ENCODE peak calls at places on chromosomes 2 and 18, in ten cellular contexts. One of them, this sample, is unnamed.

GRCh38 chr2:16413947-16414346 is 251.7 kb downstream of the CYRIA start:
- DNase-seq in AG09309: no peak
- DNase-seq in A549: no peak
- DNase-seq in activated T-cell treated with anti-CD3 and anti-CD28 coated beads, Interleukin-2, amount 50 U/mL, for 4 hours: no peak
- DNase-seq in KBM-7: no peak
- DNase-seq in stimulated activated CD4-positive, alpha-beta T cell treated with anti-CD3 and anti-CD28 coated beads, Interleukin-15, amount 100 ng/mL, for 1 hour: no peak
- DNase-seq in tibial artery: no peak
- DNase-seq in skeletal muscle cell: no peak
- DNase-seq in GM23338: no peak
- DNase-seq in myocyte: no peak
- DNase-seq in this sample: no peak

GRCh38 chr2:154490540-154490939 is 208.0 kb upstream of the KCNJ3 start:
- DNase-seq in AG09309: no peak
- DNase-seq in A549: no peak
- DNase-seq in activated T-cell treated with anti-CD3 and anti-CD28 coated beads, Interleukin-2, amount 50 U/mL, for 4 hours: no peak
- DNase-seq in KBM-7: no peak
- DNase-seq in stimulated activated CD4-positive, alpha-beta T cell treated with anti-CD3 and anti-CD28 coated beads, Interleukin-15, amount 100 ng/mL, for 1 hour: no peak
- DNase-seq in tibial artery: no peak
- DNase-seq in skeletal muscle cell: no peak
- DNase-seq in GM23338: no peak
- DNase-seq in myocyte: no peak
- DNase-seq in this sample: no peak

GRCh38 chr18:78420116-78420515 is 559.5 kb upstream of the SALL3 start:
- DNase-seq in AG09309: no peak
- DNase-seq in A549: no peak
- DNase-seq in activated T-cell treated with anti-CD3 and anti-CD28 coated beads, Interleukin-2, amount 50 U/mL, for 4 hours: no peak
- DNase-seq in KBM-7: no peak
- DNase-seq in stimulated activated CD4-positive, alpha-beta T cell treated with anti-CD3 and anti-CD28 coated beads, Interleukin-15, amount 100 ng/mL, for 1 hour: no peak
- DNase-seq in tibial artery: no peak
- DNase-seq in skeletal muscle cell: no peak
- DNase-seq in GM23338: no peak
- DNase-seq in myocyte: no peak
- DNase-seq in this sample: no peak

GRCh38 chr18:46378126-46378863 is 274.1 kb downstream of the HAUS1 start:
- DNase-seq in AG09309: no peak
- DNase-seq in A549: no peak
- DNase-seq in activated T-cell treated with anti-CD3 and anti-CD28 coated beads, Interleukin-2, amount 50 U/mL, for 4 hours: no peak
- DNase-seq in KBM-7: no peak
- DNase-seq in stimulated activated CD4-positive, alpha-beta T cell treated with anti-CD3 and anti-CD28 coated beads, Interleukin-15, amount 100 ng/mL, for 1 hour: no peak
- DNase-seq in tibial artery: no peak
- DNase-seq in skeletal muscle cell: no peak
- DNase-seq in GM23338: no peak
- DNase-seq in myocyte: no peak
- DNase-seq in this sample: no peak

GRCh38 chr18:79549638-79550000 is 130.0 kb upstream of the CTDP1 start:
- DNase-seq in AG09309: no peak
- DNase-seq in A549: no peak
- DNase-seq in activated T-cell treated with anti-CD3 and anti-CD28 coated beads, Interleukin-2, amount 50 U/mL, for 4 hours: no peak
- DNase-seq in KBM-7: no peak
- DNase-seq in stimulated activated CD4-positive, alpha-beta T cell treated with anti-CD3 and anti-CD28 coated beads, Interleukin-15, amount 100 ng/mL, for 1 hour: no peak
- DNase-seq in tibial artery: peak
- DNase-seq in skeletal muscle cell: no peak
- DNase-seq in GM23338: no peak
- DNase-seq in myocyte: no peak
- DNase-seq in this sample: no peak

GRCh38 chr18:51390695-51391094 is 193.2 kb upstream of the MEX3C start:
- DNase-seq in AG09309: no peak
- DNase-seq in A549: no peak
- DNase-seq in activated T-cell treated with anti-CD3 and anti-CD28 coated beads, Interleukin-2, amount 50 U/mL, for 4 hours: no peak
- DNase-seq in KBM-7: no peak
- DNase-seq in stimulated activated CD4-positive, alpha-beta T cell treated with anti-CD3 and anti-CD28 coated beads, Interleukin-15, amount 100 ng/mL, for 1 hour: no peak
- DNase-seq in tibial artery: no peak
- DNase-seq in skeletal muscle cell: no peak
- DNase-seq in GM23338: no peak
- DNase-seq in myocyte: no peak
- DNase-seq in this sample: no peak

GRCh38 chr2:143431316-143431715 is 302.1 kb downstream of the ARHGAP15 start:
- DNase-seq in AG09309: no peak
- DNase-seq in A549: no peak
- DNase-seq in activated T-cell treated with anti-CD3 and anti-CD28 coated beads, Interleukin-2, amount 50 U/mL, for 4 hours: no peak
- DNase-seq in KBM-7: no peak
- DNase-seq in stimulated activated CD4-positive, alpha-beta T cell treated with anti-CD3 and anti-CD28 coated beads, Interleukin-15, amount 100 ng/mL, for 1 hour: no peak
- DNase-seq in tibial artery: no peak
- DNase-seq in skeletal muscle cell: no peak
- DNase-seq in GM23338: no peak
- DNase-seq in myocyte: no peak
- DNase-seq in this sample: no peak

GRCh38 chr2:41736586-41736985 is 311.2 kb upstream of the PKDCC start:
- DNase-seq in AG09309: no peak
- DNase-seq in A549: no peak
- DNase-seq in activated T-cell treated with anti-CD3 and anti-CD28 coated beads, Interleukin-2, amount 50 U/mL, for 4 hours: no peak
- DNase-seq in KBM-7: no peak
- DNase-seq in stimulated activated CD4-positive, alpha-beta T cell treated with anti-CD3 and anti-CD28 coated beads, Interleukin-15, amount 100 ng/mL, for 1 hour: no peak
- DNase-seq in tibial artery: no peak
- DNase-seq in skeletal muscle cell: no peak
- DNase-seq in GM23338: no peak
- DNase-seq in myocyte: no peak
- DNase-seq in this sample: no peak

GRCh38 chr2:189144700-189145211 is 34.8 kb downstream of the COL5A2 start:
- DNase-seq in AG09309: peak
- DNase-seq in A549: no peak
- DNase-seq in activated T-cell treated with anti-CD3 and anti-CD28 coated beads, Interleukin-2, amount 50 U/mL, for 4 hours: no peak
- DNase-seq in KBM-7: no peak
- DNase-seq in stimulated activated CD4-positive, alpha-beta T cell treated with anti-CD3 and anti-CD28 coated beads, Interleukin-15, amount 100 ng/mL, for 1 hour: no peak
- DNase-seq in tibial artery: no peak
- DNase-seq in skeletal muscle cell: peak
- DNase-seq in GM23338: no peak
- DNase-seq in myocyte: no peak
- DNase-seq in this sample: no peak

GRCh38 chr18:64273724-64274123 is 124.8 kb upstream of the LINC00305 start:
- DNase-seq in AG09309: no peak
- DNase-seq in A549: no peak
- DNase-seq in activated T-cell treated with anti-CD3 and anti-CD28 coated beads, Interleukin-2, amount 50 U/mL, for 4 hours: no peak
- DNase-seq in KBM-7: no peak
- DNase-seq in stimulated activated CD4-positive, alpha-beta T cell treated with anti-CD3 and anti-CD28 coated beads, Interleukin-15, amount 100 ng/mL, for 1 hour: no peak
- DNase-seq in tibial artery: no peak
- DNase-seq in skeletal muscle cell: no peak
- DNase-seq in GM23338: peak
- DNase-seq in myocyte: no peak
- DNase-seq in this sample: no peak

GRCh38 chr18:25876334-25876979 is 214.0 kb downstream of the SS18 start:
- DNase-seq in AG09309: no peak
- DNase-seq in A549: no peak
- DNase-seq in activated T-cell treated with anti-CD3 and anti-CD28 coated beads, Interleukin-2, amount 50 U/mL, for 4 hours: no peak
- DNase-seq in KBM-7: no peak
- DNase-seq in stimulated activated CD4-positive, alpha-beta T cell treated with anti-CD3 and anti-CD28 coated beads, Interleukin-15, amount 100 ng/mL, for 1 hour: no peak
- DNase-seq in tibial artery: no peak
- DNase-seq in skeletal muscle cell: no peak
- DNase-seq in GM23338: no peak
- DNase-seq in myocyte: peak
- DNase-seq in this sample: no peak

GRCh38 chr2:178761759-178762371 is 45.4 kb downstream of the TTN start:
- DNase-seq in AG09309: peak
- DNase-seq in A549: peak
- DNase-seq in activated T-cell treated with anti-CD3 and anti-CD28 coated beads, Interleukin-2, amount 50 U/mL, for 4 hours: peak
- DNase-seq in KBM-7: peak
- DNase-seq in stimulated activated CD4-positive, alpha-beta T cell treated with anti-CD3 and anti-CD28 coated beads, Interleukin-15, amount 100 ng/mL, for 1 hour: no peak
- DNase-seq in tibial artery: no peak
- DNase-seq in skeletal muscle cell: no peak
- DNase-seq in GM23338: peak
- DNase-seq in myocyte: peak
- DNase-seq in this sample: no peak

GRCh38 chr2:203451011-203451410 is 84.1 kb downstream of the RAPH1 start:
- DNase-seq in AG09309: no peak
- DNase-seq in A549: no peak
- DNase-seq in activated T-cell treated with anti-CD3 and anti-CD28 coated beads, Interleukin-2, amount 50 U/mL, for 4 hours: no peak
- DNase-seq in KBM-7: no peak
- DNase-seq in stimulated activated CD4-positive, alpha-beta T cell treated with anti-CD3 and anti-CD28 coated beads, Interleukin-15, amount 100 ng/mL, for 1 hour: no peak
- DNase-seq in tibial artery: no peak
- DNase-seq in skeletal muscle cell: no peak
- DNase-seq in GM23338: no peak
- DNase-seq in myocyte: no peak
- DNase-seq in this sample: no peak

GRCh38 chr2:109046925-109047508 is 58.0 kb upstream of the EDAR start:
- DNase-seq in AG09309: no peak
- DNase-seq in A549: no peak
- DNase-seq in activated T-cell treated with anti-CD3 and anti-CD28 coated beads, Interleukin-2, amount 50 U/mL, for 4 hours: no peak
- DNase-seq in KBM-7: no peak
- DNase-seq in stimulated activated CD4-positive, alpha-beta T cell treated with anti-CD3 and anti-CD28 coated beads, Interleukin-15, amount 100 ng/mL, for 1 hour: no peak
- DNase-seq in tibial artery: no peak
- DNase-seq in skeletal muscle cell: no peak
- DNase-seq in GM23338: no peak
- DNase-seq in myocyte: no peak
- DNase-seq in this sample: peak

GRCh38 chr2:238667008-238667407 is 180.9 kb upstream of the TWIST2 start:
- DNase-seq in AG09309: peak
- DNase-seq in A549: no peak
- DNase-seq in activated T-cell treated with anti-CD3 and anti-CD28 coated beads, Interleukin-2, amount 50 U/mL, for 4 hours: no peak
- DNase-seq in KBM-7: no peak
- DNase-seq in stimulated activated CD4-positive, alpha-beta T cell treated with anti-CD3 and anti-CD28 coated beads, Interleukin-15, amount 100 ng/mL, for 1 hour: no peak
- DNase-seq in tibial artery: no peak
- DNase-seq in skeletal muscle cell: no peak
- DNase-seq in GM23338: no peak
- DNase-seq in myocyte: no peak
- DNase-seq in this sample: peak

GRCh38 chr18:73264562-73264921 is 396.8 kb upstream of the NETO1 start:
- DNase-seq in AG09309: no peak
- DNase-seq in A549: peak
- DNase-seq in activated T-cell treated with anti-CD3 and anti-CD28 coated beads, Interleukin-2, amount 50 U/mL, for 4 hours: no peak
- DNase-seq in KBM-7: no peak
- DNase-seq in stimulated activated CD4-positive, alpha-beta T cell treated with anti-CD3 and anti-CD28 coated beads, Interleukin-15, amount 100 ng/mL, for 1 hour: no peak
- DNase-seq in tibial artery: no peak
- DNase-seq in skeletal muscle cell: no peak
- DNase-seq in GM23338: no peak
- DNase-seq in myocyte: no peak
- DNase-seq in this sample: no peak

GRCh38 chr18:25786778-25787177 is 303.6 kb downstream of the SS18 start:
- DNase-seq in AG09309: peak
- DNase-seq in A549: no peak
- DNase-seq in activated T-cell treated with anti-CD3 and anti-CD28 coated beads, Interleukin-2, amount 50 U/mL, for 4 hours: no peak
- DNase-seq in KBM-7: no peak
- DNase-seq in stimulated activated CD4-positive, alpha-beta T cell treated with anti-CD3 and anti-CD28 coated beads, Interleukin-15, amount 100 ng/mL, for 1 hour: no peak
- DNase-seq in tibial artery: no peak
- DNase-seq in skeletal muscle cell: peak
- DNase-seq in GM23338: no peak
- DNase-seq in myocyte: peak
- DNase-seq in this sample: no peak

GRCh38 chr2:178455947-178456346 is 4.8 kb downstream of the PJVK start:
- DNase-seq in AG09309: no peak
- DNase-seq in A549: no peak
- DNase-seq in activated T-cell treated with anti-CD3 and anti-CD28 coated beads, Interleukin-2, amount 50 U/mL, for 4 hours: no peak
- DNase-seq in KBM-7: no peak
- DNase-seq in stimulated activated CD4-positive, alpha-beta T cell treated with anti-CD3 and anti-CD28 coated beads, Interleukin-15, amount 100 ng/mL, for 1 hour: no peak
- DNase-seq in tibial artery: no peak
- DNase-seq in skeletal muscle cell: no peak
- DNase-seq in GM23338: no peak
- DNase-seq in myocyte: peak
- DNase-seq in this sample: no peak

This sample was measured in lower leg skin.